ENCODE peak calls at places on chromosomes 4 and X, in nine cellular contexts. U, Q, F, P, Y, W, C, K and Z are unnamed samples.

GRCh38 chrX:52422884-52423283 is 54.1 kb downstream of the XAGE2 start:
- DNase-seq in U (no peak), Q (no peak), W (no peak), P (no peak), C (no peak), K (no peak), F (peak; percentile 86), Y (no peak), Z (no peak)

GRCh38 chr4:98657531-98658286 is 702 bp downstream of the TSPAN5 start:
- DNase-seq in U (peak; percentile 55), Y (peak; percentile 49), F (peak; percentile 69), C (no peak), W (peak; percentile 77), K (no peak), P (peak; percentile 15), Q (peak; percentile 57), Z (peak; percentile 89)

GRCh38 chrX:82813671-82814078 is 694.4 kb upstream of the POU3F4 start:
- DNase-seq in F (peak; percentile 22), Y (no peak), Q (no peak), P (no peak), W (peak; percentile 94), K (no peak), U (no peak), C (no peak), Z (no peak)

GRCh38 chrX:10926906-10927305 is 184.2 kb upstream of the HCCS start:
- DNase-seq in P (no peak), K (no peak), Q (no peak), W (no peak), C (no peak), U (no peak), F (peak; percentile 58), Y (no peak), Z (no peak)

GRCh38 chrX:130444641-130445336 is 43.0 kb downstream of the RBMX2 start:
- DNase-seq in F (no peak), Y (no peak), C (no peak), Q (no peak), W (no peak), P (no peak), U (no peak), K (no peak), Z (no peak)

GRCh38 chr4:188008377-188008776 is 12.8 kb downstream of the ZFP42 start:
- DNase-seq in P (no peak), Y (no peak), K (no peak), U (no peak), F (peak; percentile 95), C (no peak), W (peak; percentile 72), Q (no peak), Z (no peak)

GRCh38 chrX:96685205-96686099 is 810 bp downstream of the DIAPH2 start:
- DNase-seq in U (peak; percentile 16), W (peak; percentile 53), F (peak; percentile 55), C (peak; percentile 5), Q (peak; percentile 56), P (peak; percentile 12), K (no peak), Y (peak; percentile 49), Z (peak; percentile 3)

GRCh38 chr4:2132438-2132837 is 73.3 kb downstream of the NAT8L start:
- DNase-seq in Q (no peak), Y (no peak), C (no peak), F (no peak), W (no peak), P (no peak), U (no peak), K (no peak), Z (no peak)

GRCh38 chr4:173218411-173219125 is 50.0 kb downstream of the GALNT7 start:
- DNase-seq in K (no peak), F (peak; percentile 73), Y (no peak), Q (no peak), W (no peak), P (no peak), U (no peak), C (no peak), Z (no peak)

GRCh38 chr4:151801547-151802516 is 41.0 kb upstream of the GATB start:
- DNase-seq in Q (peak; percentile 67), P (peak; percentile 16), F (peak; percentile 44), K (no peak), C (peak; percentile 31), U (no peak), Y (peak; percentile 56), W (peak; percentile 65), Z (no peak)

GRCh38 chr4:36944227-36944626 is 300.3 kb upstream of the NWD2 start:
- DNase-seq in Q (no peak), C (no peak), F (no peak), U (no peak), K (no peak), P (no peak), W (no peak), Y (no peak), Z (no peak)

GRCh38 chr4:168978001-168978700 is 31.9 kb downstream of the CBR4 start:
- DNase-seq in F (peak; percentile 68), C (no peak), K (no peak), Y (no peak), W (peak; percentile 8), U (no peak), Q (no peak), P (no peak), Z (no peak)

GRCh38 chr4:167321299-167321698 is 87.0 kb upstream of the SPOCK3 start:
- DNase-seq in K (no peak), C (no peak), P (no peak), U (no peak), W (no peak), F (no peak), Q (no peak), Y (no peak), Z (no peak)

GRCh38 chr4:179415016-179415841 is 1973.0 kb upstream of the AGA start:
- DNase-seq in Y (peak; percentile 6), F (peak; percentile 47), U (no peak), Q (no peak), C (no peak), K (no peak), W (peak; percentile 57), P (no peak), Z (no peak)

GRCh38 chrX:46912673-46913491 is 661 bp downstream of the JADE3 start:
- DNase-seq in P (no peak), K (peak; percentile 25), C (no peak), U (peak; percentile 2), Y (peak; percentile 61), Q (peak; percentile 28), F (peak; percentile 14), W (peak; percentile 45), Z (peak; percentile 11)

GRCh38 chr4:56757270-56757746 is 64.2 kb downstream of the SPINK2 start:
- DNase-seq in F (peak; percentile 75), Q (no peak), C (peak; percentile 1), P (peak; percentile 10), K (no peak), W (peak; percentile 81), Y (no peak), U (no peak), Z (no peak)

GRCh38 chrX:150405576-150405975 is 42.5 kb downstream of the MAMLD1 start:
- DNase-seq in U (no peak), Y (no peak), P (no peak), Q (no peak), K (no peak), F (no peak), W (no peak), C (no peak), Z (no peak)

GRCh38 chrX:68982476-68982875 is 153.7 kb downstream of the EFNB1 start:
- DNase-seq in F (no peak), K (no peak), W (no peak), P (no peak), Y (no peak), U (no peak), Q (no peak), C (no peak), Z (no peak)

GRCh38 chr4:18366762-18367358 is 345.3 kb upstream of the LCORL start:
- DNase-seq in U (no peak), F (peak; percentile 6), W (peak; percentile 70), K (no peak), Q (no peak), C (no peak), P (no peak), Y (no peak), Z (no peak)

GRCh38 chr4:140575489-140575888 is 6.7 kb upstream of the UCP1 start:
- DNase-seq in Y (no peak), K (no peak), C (no peak), W (no peak), F (no peak), U (no peak), Q (no peak), P (no peak), Z (no peak)

GRCh38 chrX:21831496-21831895 is 7.9 kb upstream of the MBTPS2 start:
- DNase-seq in W (no peak), F (no peak), K (no peak), Q (no peak), U (no peak), P (no peak), C (no peak), Y (no peak), Z (no peak)